ENCODE peak calls at places on chromosomes 1 and 21, in four cellular contexts. J, C, W and K are unnamed samples.

GRCh38 chr1:226691257-226691656 is 47.8 kb downstream of the ITPKB start:
- DNase-seq in W (peak), C (no peak), J (no peak), K (no peak)

GRCh38 chr21:34730756-34731445 is 62.1 kb downstream of the CLIC6 start:
- DNase-seq in W (no peak), C (no peak), J (no peak), K (no peak)

GRCh38 chr1:22186316-22186715 is 43.4 kb upstream of the WNT4 start:
- DNase-seq in C (no peak), J (no peak), W (no peak), K (no peak)

GRCh38 chr1:67614511-67614934 is 70.5 kb upstream of the GADD45A start:
- DNase-seq in W (no peak), J (no peak), C (no peak), K (peak)

GRCh38 chr1:6329392-6329791 is 64.2 kb downstream of the ACOT7 start:
- DNase-seq in J (no peak), W (no peak), C (no peak), K (no peak)

GRCh38 chr1:222539951-222540597 is 7.8 kb downstream of the HHIPL2 start:
- DNase-seq in W (no peak), C (no peak), J (no peak), K (no peak)

GRCh38 chr1:220966473-220966872 is 87.2 kb downstream of the HLX start:
- DNase-seq in J (no peak), C (no peak), W (no peak), K (no peak)

GRCh38 chr1:54547601-54548388 is at the start of gene ACOT11:
- DNase-seq in W (peak), C (no peak), J (peak), K (no peak)

GRCh38 chr1:25748531-25749205 is 51.3 kb upstream of the SELENON start:
- DNase-seq in W (no peak), J (no peak), C (no peak), K (no peak)

GRCh38 chr1:33339413-33339812 is 18.5 kb upstream of the A3GALT2 start:
- DNase-seq in J (peak), W (no peak), C (no peak), K (no peak)
- TF ChIP-seq CTCF in J (no peak), W (no peak), C (no peak), K (no peak)

DNA sequence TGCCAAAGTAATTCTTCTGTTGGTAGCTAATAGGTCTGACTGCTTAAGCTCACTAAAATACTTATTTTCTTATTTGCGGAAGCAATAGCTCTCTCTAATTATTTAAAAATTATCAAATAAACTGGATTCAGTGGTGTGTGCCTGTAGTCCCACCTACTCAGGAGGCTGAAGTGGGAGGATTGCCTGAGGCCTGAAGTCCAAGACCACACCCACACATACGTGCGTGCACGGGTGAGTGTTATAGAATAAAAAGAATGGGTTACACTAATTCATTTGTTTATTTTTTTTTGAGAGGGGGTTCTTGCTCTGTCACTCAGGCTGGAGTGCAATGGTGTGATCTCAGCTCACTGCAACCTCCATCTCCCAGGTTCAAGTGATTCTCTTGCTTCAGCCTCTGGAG is 94.2 kb upstream of the HNRNPU start:
- DNase-seq in C (no peak), W (no peak), J (no peak), K (no peak)
- TF ChIP-seq POLR2A in C (no peak), W (no peak), J (no peak), K (no peak)

GRCh38 chr1:116232989-116233514 is 121.9 kb downstream of the MAB21L3 start:
- DNase-seq in J (peak), W (no peak), C (no peak), K (peak)
- TF ChIP-seq CTCF in J (no peak), W (no peak), C (no peak), K (no peak)

GRCh38 chr1:40257688-40258444 is at the start of gene ZMPSTE24:
- DNase-seq in J (peak), C (peak), W (peak), K (peak)
- TF ChIP-seq POLR2A in J (peak), C (no peak), W (peak), K (peak)

GRCh38 chr1:32998997-32999396 is 34.4 kb upstream of the RNF19B start:
- DNase-seq in W (no peak), C (no peak), J (peak), K (no peak)

GRCh38 chr1:33000427-33001026 is 35.9 kb upstream of the RNF19B start:
- DNase-seq in W (no peak), C (no peak), J (no peak), K (no peak)

GRCh38 chr1:33003657-33004056 is 33.0 kb downstream of the AK2 start:
- DNase-seq in C (no peak), W (no peak), J (no peak), K (no peak)

GRCh38 chr1:33002006-33002405 is 34.7 kb downstream of the AK2 start:
- DNase-seq in C (no peak), W (no peak), J (no peak), K (no peak)

DNA sequence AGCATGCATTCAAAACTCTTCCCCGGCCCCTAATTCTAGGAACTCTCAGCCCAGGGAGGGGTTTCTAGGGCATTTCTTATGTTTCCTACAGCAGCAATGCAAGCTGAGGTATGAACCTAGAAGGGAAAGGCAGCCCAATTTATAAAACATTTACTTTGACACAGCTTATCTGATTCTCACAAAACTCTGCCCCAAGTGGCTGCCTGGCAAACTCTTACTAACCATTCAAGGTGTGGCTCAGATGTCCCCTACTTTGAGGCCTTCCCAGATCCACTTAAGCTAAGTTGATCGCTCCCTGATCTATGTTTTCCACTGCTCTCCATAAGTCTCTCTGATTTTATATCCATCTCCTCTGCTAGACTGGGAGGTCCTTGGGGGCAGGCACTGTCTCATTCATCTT is 35.4 kb downstream of the AK2 start:
- DNase-seq in W (no peak), C (no peak), J (no peak), K (peak)
- TF ChIP-seq CTCF in W (no peak), C (no peak), J (no peak), K (peak)

DNA sequence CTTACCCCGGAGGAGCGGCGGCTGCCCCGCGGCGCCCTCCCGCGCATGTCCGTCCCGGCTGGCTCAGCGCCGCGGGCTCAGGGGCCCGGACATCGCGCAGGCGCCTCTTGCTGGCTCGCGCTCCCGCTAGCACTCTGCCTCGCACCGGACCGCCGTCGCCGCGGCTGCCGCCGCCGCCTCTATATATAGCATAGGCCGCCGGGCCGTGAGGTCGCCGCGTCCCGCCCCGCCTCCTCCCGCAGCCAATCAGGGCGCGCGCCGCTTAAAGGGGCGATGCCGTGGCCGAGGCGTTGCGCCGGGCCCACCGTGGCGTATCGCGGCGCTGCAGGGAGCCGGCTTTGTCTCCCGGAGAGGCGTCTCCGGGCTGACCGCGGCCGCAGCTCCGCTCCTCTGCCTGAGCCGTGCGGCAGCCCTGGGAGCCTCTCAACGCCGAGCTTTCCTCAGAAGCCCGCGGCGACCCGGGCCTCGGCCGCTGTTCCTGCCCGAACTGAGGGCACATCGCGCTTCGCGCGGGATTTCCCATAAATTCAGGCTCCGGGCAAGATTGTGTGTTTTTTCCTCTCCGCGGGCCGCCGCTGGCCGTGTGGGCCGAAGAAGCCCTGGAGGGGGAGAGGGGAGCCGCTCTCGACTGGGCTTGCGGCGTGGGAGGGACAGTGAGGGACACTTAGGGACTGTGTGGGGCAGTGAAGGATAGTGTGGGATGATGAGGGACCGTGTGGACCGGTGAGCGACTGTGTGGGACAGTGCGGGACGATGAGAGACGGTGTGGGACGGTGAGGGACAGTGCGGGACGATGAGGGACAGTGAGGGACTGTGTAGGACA is at the start of gene ERRFI1:
- DNase-seq in C (peak), J (peak), W (peak), K (peak)
- TF ChIP-seq POLR2A in C (peak), J (peak), W (peak), K (peak)